ENCODE peak calls at places on chromosomes 11 and 22, in four cellular contexts. P is psoas muscle, B is right atrium auricular region, F is stomach. Z is an unnamed sample.

GRCh38 chr22:31271026-31271425 is 21.3 kb downstream of the PIK3IP1 start:
- DNase-seq in P (no peak), B (no peak), F (no peak), Z (no peak)

GRCh38 chr22:28585324-28585723 is 94.3 kb downstream of the TTC28 start:
- DNase-seq in P (no peak), B (no peak), F (no peak), Z (no peak)

GRCh38 chr11:18698341-18699268 is at the start of gene TMEM86A:
- DNase-seq in P (peak; percentile 93), B (peak; percentile 98), F (peak; percentile 97), Z (peak; percentile 73)

GRCh38 chr11:90476442-90477007 is 253.7 kb upstream of the CHORDC1 start:
- DNase-seq in P (no peak), B (no peak), F (peak; percentile 37), Z (no peak)

GRCh38 chr11:40445391-40445790 is 1014.1 kb downstream of the LRRC4C start:
- DNase-seq in P (no peak), B (no peak), F (no peak), Z (no peak)

GRCh38 chr11:70443043-70444030 is 45.0 kb downstream of the CTTN start:
- DNase-seq in P (no peak), B (no peak), F (no peak), Z (no peak)

GRCh38 chr11:94111241-94111640 is 17.4 kb upstream of the PANX1 start:
- DNase-seq in P (no peak), B (no peak), F (no peak), Z (no peak)

GRCh38 chr11:130908770-130909625 is 7.3 kb downstream of the SNX19 start:
- DNase-seq in P (no peak), B (no peak), F (no peak), Z (peak; percentile 66)

GRCh38 chr11:29061452-29061851 is 953.3 kb downstream of the METTL15 start:
- DNase-seq in P (no peak), B (no peak), F (no peak), Z (no peak)

GRCh38 chr22:24952837-24953293 is 349 bp downstream of the KIAA1671 start:
- DNase-seq in P (peak; percentile 47), B (no peak), F (peak; percentile 61), Z (peak; percentile 52)

GRCh38 chr11:114216804-114217195 is 79.4 kb upstream of the NNMT start:
- DNase-seq in P (no peak), B (no peak), F (no peak), Z (no peak)

GRCh38 chr11:72676874-72677341 is 2.7 kb upstream of the PDE2A start:
- DNase-seq in P (peak; percentile 67), B (no peak), F (peak; percentile 59), Z (no peak)

GRCh38 chr11:10459029-10459970 is 4.2 kb downstream of the AMPD3 start:
- DNase-seq in P (no peak), B (no peak), F (no peak), Z (no peak)

GRCh38 chr11:47236482-47236881 is 12.1 kb downstream of the ACP2 start:
- DNase-seq in P (no peak), B (no peak), F (no peak), Z (peak; percentile 57)

GRCh38 chr22:33062402-33062801 is 4.2 kb upstream of the SYN3 start:
- DNase-seq in P (no peak), B (no peak), F (no peak), Z (no peak)

GRCh38 chr22:49593509-49593908 is 234.2 kb downstream of the BRD1 start:
- DNase-seq in P (no peak), B (no peak), F (no peak), Z (no peak)

GRCh38 chr22:23113067-23113846 is 28.5 kb downstream of the RSPH14 start:
- DNase-seq in P (no peak), B (no peak), F (no peak), Z (peak; percentile 21)

DNA sequence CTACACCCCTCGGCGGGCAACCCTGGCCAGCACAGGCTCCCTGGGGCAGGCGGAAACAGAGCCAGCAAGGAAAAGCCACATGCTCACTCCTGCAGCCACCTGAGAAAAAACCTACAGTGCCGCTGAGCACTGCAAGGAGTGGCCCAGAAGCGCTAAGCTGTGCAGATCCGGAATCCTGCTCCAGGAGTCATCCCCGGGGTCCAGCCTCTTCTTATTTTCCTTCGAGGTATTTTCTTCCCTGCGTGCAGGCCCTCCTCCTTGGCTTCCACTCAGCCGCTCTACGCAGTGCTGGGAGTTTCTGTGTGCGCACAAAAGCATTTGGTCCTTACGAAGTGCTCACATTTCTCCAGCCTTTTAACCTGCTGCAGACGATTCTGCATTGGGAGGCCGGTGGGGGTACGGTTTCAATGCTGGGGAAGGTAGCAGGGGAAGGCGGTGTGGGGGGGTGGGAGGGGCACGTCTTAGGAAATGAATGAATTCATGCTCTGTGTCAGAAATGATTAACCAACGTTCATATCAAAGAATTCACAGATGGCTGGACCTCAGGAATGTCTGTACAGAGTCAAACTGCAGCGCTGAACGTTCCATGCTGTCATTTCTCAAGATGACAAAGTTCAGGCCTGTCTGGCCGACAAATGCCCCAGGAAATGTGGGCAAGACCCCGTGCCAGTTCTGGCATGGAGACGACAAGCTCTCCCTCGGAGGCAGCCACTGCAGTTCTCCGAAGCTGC is 81.2 kb downstream of the TRMU start:
- DNase-seq in P (no peak), B (no peak), F (no peak), Z (no peak)
- TF ChIP-seq CTCF in P (no peak), B (no peak), F (no peak), Z (no peak)

DNA sequence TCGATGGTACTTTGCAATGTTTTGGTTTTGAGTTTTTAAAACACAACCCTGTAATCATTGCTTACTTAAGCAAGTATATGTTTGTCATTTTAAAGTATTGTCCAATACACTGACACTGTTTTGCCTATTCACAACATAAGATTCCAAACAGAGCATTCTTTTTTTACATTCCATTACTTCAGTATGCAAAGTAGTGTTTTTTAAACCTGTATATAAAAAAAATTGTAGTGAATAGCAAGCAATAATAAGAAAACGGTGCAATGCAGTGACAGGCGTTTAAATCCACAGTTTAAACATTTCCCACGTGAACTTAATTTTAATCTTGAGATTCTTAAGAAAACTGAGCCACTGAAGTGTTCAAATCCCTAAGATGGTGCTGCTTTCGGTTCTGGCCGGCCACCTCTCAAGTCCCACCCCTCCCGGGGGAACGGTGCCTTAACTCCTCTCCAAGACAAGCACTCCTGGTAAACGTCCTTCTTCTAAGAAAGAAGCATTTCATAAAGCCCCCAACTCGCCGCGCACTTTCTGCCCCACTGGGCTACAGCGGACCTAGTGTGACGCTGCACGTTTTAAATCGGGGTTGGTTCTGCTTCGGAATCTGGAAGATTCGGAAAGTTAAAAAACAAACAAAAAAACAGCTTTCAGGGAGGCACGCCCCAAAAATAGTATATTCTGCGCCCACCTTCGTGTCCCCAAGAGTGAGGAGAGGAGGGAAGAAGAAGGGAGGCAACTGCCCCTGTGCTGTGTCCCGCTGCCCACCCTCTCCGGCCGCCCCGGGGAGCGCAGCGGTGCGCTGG is 2.9 kb downstream of the PGR start:
- DNase-seq in P (peak; percentile 21), B (peak; percentile 63), F (no peak), Z (no peak)
- H3K4me3 ChIP-seq in P (peak overlapping the region; percentile 64), B (peak overlapping the region; percentile 75), F (peak overlapping the region; percentile 67), Z (peak overlapping the region; percentile 43)

GRCh38 chr11:46057489-46057888 is 63.8 kb downstream of the PHF21A start:
- DNase-seq in P (no peak), B (no peak), F (no peak), Z (no peak)
- TF ChIP-seq CTCF in P (no peak), B (no peak), F (no peak), Z (no peak)

DNA sequence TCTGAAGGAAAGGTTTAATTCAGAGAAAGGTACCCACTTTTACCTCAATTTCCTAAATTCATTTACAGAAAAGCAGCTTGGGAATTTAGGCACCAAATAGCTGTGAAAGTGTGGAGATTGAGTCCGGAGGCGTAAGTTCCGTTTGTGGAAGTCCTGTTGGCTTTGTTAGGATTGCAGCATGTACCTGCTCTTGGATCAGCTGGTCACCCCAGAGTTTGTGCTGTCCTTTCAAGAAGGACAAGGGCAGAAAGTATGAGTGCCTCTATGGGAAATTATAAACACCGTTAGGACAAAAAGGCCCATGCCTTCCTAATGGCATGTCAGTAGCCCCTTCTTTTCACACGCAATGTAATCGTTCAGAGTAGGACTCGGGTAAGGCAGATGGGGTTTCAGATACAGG is 97.8 kb downstream of the SCN3B start:
- DNase-seq in P (no peak), B (no peak), F (no peak), Z (no peak)
- H3K4me3 ChIP-seq in P (no peak overlapping the region), B (no peak overlapping the region), F (no peak overlapping the region), Z (no peak overlapping the region)

Z was measured in foreskin fibroblast.